ENCODE peak calls at places on chromosomes 11 and 22, in eight cellular contexts. One of them, this sample, is unnamed.

GRCh38 chr11:19352072-19352735 is 111.5 kb upstream of the E2F8 start:
- DNase-seq in tibial artery: no peak
- DNase-seq in GM23248: no peak
- DNase-seq in OCI-LY7: no peak
- DNase-seq in body of pancreas: no peak
- DNase-seq in thoracic aorta: no peak
- DNase-seq in cardiac muscle cell: no peak
- DNase-seq in heart left ventricle: no peak
- DNase-seq in this sample: no peak

GRCh38 chr11:128294685-128295079 is 292.7 kb downstream of the ETS1 start:
- DNase-seq in heart left ventricle: no peak
- DNase-seq in OCI-LY7: no peak
- DNase-seq in thoracic aorta: no peak
- DNase-seq in cardiac muscle cell: no peak
- DNase-seq in body of pancreas: no peak
- DNase-seq in tibial artery: no peak
- DNase-seq in GM23248: peak; percentile 44
- DNase-seq in this sample: no peak

GRCh38 chr11:78351979-78352731 is 65.5 kb downstream of the GAB2 start:
- DNase-seq in GM23248: no peak
- DNase-seq in heart left ventricle: no peak
- DNase-seq in body of pancreas: no peak
- DNase-seq in cardiac muscle cell: peak; percentile 34
- DNase-seq in OCI-LY7: no peak
- DNase-seq in tibial artery: no peak
- DNase-seq in thoracic aorta: no peak
- DNase-seq in this sample: no peak

GRCh38 chr11:12088047-12088481 is 22.3 kb upstream of the MICAL2 start:
- DNase-seq in heart left ventricle: peak; percentile 77
- DNase-seq in body of pancreas: peak; percentile 23
- DNase-seq in tibial artery: peak; percentile 89
- DNase-seq in thoracic aorta: peak; percentile 31
- DNase-seq in cardiac muscle cell: peak; percentile 68
- DNase-seq in GM23248: peak; percentile 90
- DNase-seq in OCI-LY7: no peak
- DNase-seq in this sample: no peak

GRCh38 chr11:2531277-2531986 is 86.6 kb downstream of the KCNQ1 start:
- DNase-seq in GM23248: peak; percentile 64
- DNase-seq in heart left ventricle: peak; percentile 89
- DNase-seq in OCI-LY7: peak; percentile 55
- DNase-seq in tibial artery: peak; percentile 82
- DNase-seq in cardiac muscle cell: peak; percentile 67
- DNase-seq in thoracic aorta: no peak
- DNase-seq in body of pancreas: peak; percentile 83
- DNase-seq in this sample: peak; percentile 66

GRCh38 chr11:72726266-72727220 is 25.7 kb downstream of the ARAP1 start:
- DNase-seq in cardiac muscle cell: no peak
- DNase-seq in body of pancreas: no peak
- DNase-seq in tibial artery: no peak
- DNase-seq in GM23248: no peak
- DNase-seq in thoracic aorta: no peak
- DNase-seq in OCI-LY7: no peak
- DNase-seq in heart left ventricle: peak; percentile 67
- DNase-seq in this sample: no peak

GRCh38 chr11:61913699-61914395 is 3.5 kb downstream of the RAB3IL1 start:
- DNase-seq in thoracic aorta: no peak
- DNase-seq in cardiac muscle cell: no peak
- DNase-seq in heart left ventricle: no peak
- DNase-seq in GM23248: no peak
- DNase-seq in tibial artery: no peak
- DNase-seq in OCI-LY7: no peak
- DNase-seq in body of pancreas: no peak
- DNase-seq in this sample: no peak

GRCh38 chr11:114040706-114041211 is 18.8 kb upstream of the ZBTB16 start:
- DNase-seq in GM23248: peak; percentile 65
- DNase-seq in cardiac muscle cell: peak; percentile 71
- DNase-seq in thoracic aorta: no peak
- DNase-seq in tibial artery: no peak
- DNase-seq in heart left ventricle: no peak
- DNase-seq in OCI-LY7: no peak
- DNase-seq in body of pancreas: no peak
- DNase-seq in this sample: no peak

GRCh38 chr22:44260216-44261035 is 52.3 kb downstream of the SHISAL1 start:
- DNase-seq in GM23248: no peak
- DNase-seq in OCI-LY7: no peak
- DNase-seq in cardiac muscle cell: no peak
- DNase-seq in body of pancreas: peak; percentile 3
- DNase-seq in thoracic aorta: no peak
- DNase-seq in heart left ventricle: no peak
- DNase-seq in tibial artery: peak; percentile 41
- DNase-seq in this sample: no peak

GRCh38 chr11:14529933-14530332 is 9.7 kb upstream of the PSMA1 start:
- DNase-seq in cardiac muscle cell: no peak
- DNase-seq in thoracic aorta: no peak
- DNase-seq in body of pancreas: no peak
- DNase-seq in heart left ventricle: no peak
- DNase-seq in GM23248: no peak
- DNase-seq in OCI-LY7: no peak
- DNase-seq in tibial artery: no peak
- DNase-seq in this sample: no peak

GRCh38 chr11:63527667-63528066 is 8.9 kb upstream of the PLAAT4 start:
- DNase-seq in GM23248: no peak
- DNase-seq in heart left ventricle: no peak
- DNase-seq in thoracic aorta: no peak
- DNase-seq in OCI-LY7: no peak
- DNase-seq in tibial artery: no peak
- DNase-seq in cardiac muscle cell: no peak
- DNase-seq in body of pancreas: no peak
- DNase-seq in this sample: no peak

GRCh38 chr11:119536801-119537200 is 113.8 kb upstream of the THY1 start:
- DNase-seq in GM23248: no peak
- DNase-seq in heart left ventricle: no peak
- DNase-seq in tibial artery: peak; percentile 19
- DNase-seq in thoracic aorta: no peak
- DNase-seq in body of pancreas: no peak
- DNase-seq in OCI-LY7: no peak
- DNase-seq in cardiac muscle cell: no peak
- DNase-seq in this sample: no peak

GRCh38 chr11:72641900-72642814 is 32.1 kb downstream of the PDE2A start:
- DNase-seq in GM23248: peak; percentile 56
- DNase-seq in body of pancreas: peak; percentile 31
- DNase-seq in tibial artery: peak; percentile 73
- DNase-seq in heart left ventricle: peak; percentile 74
- DNase-seq in thoracic aorta: no peak
- DNase-seq in cardiac muscle cell: peak; percentile 19
- DNase-seq in OCI-LY7: no peak
- DNase-seq in this sample: no peak

GRCh38 chr11:121499405-121499804 is 46.6 kb upstream of the SORL1-AS1 start:
- DNase-seq in body of pancreas: no peak
- DNase-seq in cardiac muscle cell: peak; percentile 9
- DNase-seq in heart left ventricle: no peak
- DNase-seq in OCI-LY7: no peak
- DNase-seq in thoracic aorta: no peak
- DNase-seq in tibial artery: no peak
- DNase-seq in GM23248: no peak
- DNase-seq in this sample: no peak

GRCh38 chr22:17013396-17014100 is 5.5 kb upstream of the GAB4 start:
- DNase-seq in thoracic aorta: no peak
- DNase-seq in GM23248: no peak
- DNase-seq in body of pancreas: no peak
- DNase-seq in tibial artery: no peak
- DNase-seq in OCI-LY7: no peak
- DNase-seq in cardiac muscle cell: no peak
- DNase-seq in heart left ventricle: no peak
- DNase-seq in this sample: no peak

GRCh38 chr22:43304831-43305230 is 38.3 kb downstream of the SCUBE1 start:
- DNase-seq in body of pancreas: no peak
- DNase-seq in tibial artery: no peak
- DNase-seq in heart left ventricle: no peak
- DNase-seq in thoracic aorta: no peak
- DNase-seq in GM23248: no peak
- DNase-seq in cardiac muscle cell: no peak
- DNase-seq in OCI-LY7: no peak
- DNase-seq in this sample: no peak

GRCh38 chr11:68545796-68546195 is 85.2 kb downstream of the PPP6R3 start:
- DNase-seq in OCI-LY7: no peak
- DNase-seq in GM23248: no peak
- DNase-seq in thoracic aorta: no peak
- DNase-seq in cardiac muscle cell: no peak
- DNase-seq in tibial artery: no peak
- DNase-seq in body of pancreas: peak; percentile 34
- DNase-seq in heart left ventricle: no peak
- DNase-seq in this sample: no peak

DNA sequence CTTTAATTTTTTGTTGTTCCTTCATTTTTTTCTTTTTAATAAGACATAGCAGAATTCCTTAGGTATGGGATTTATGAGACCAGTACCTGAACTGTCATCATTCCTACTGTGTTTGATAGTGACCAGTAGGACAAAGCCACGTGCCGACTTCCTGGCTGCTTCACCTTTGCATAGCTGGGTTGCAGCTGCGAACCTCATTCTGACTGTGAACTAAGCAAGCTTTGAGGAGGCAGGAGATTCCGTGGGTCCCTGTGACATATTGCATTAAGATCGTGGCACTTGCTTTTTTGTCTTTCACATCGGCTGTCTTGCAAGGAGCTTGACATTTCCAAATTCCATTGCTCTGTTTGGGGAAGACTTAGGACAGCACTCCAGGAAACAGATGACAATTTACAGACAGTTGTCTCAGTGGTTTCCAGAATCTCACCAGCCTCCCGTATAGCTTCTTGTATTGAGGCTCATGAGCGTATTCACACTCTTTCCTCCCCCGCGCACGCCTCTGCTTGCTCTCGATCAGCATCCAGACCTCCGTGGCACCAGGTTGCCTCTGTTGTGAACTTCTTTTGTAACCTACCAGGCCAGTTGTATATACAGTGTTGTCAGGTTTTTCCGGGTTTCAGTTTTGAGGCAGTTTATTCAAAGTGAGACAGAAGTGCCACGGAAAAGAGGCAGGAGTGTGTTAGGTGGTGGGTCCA is 101.7 kb downstream of the CWC15 start:
- DNase-seq in cardiac muscle cell: no peak
- DNase-seq in body of pancreas: no peak
- DNase-seq in GM23248: no peak
- DNase-seq in tibial artery: no peak
- DNase-seq in OCI-LY7: no peak
- DNase-seq in heart left ventricle: no peak
- DNase-seq in thoracic aorta: no peak
- DNase-seq in this sample: no peak
- H3K36me3 ChIP-seq in cardiac muscle cell: no peaks in the 10 kb centered on the region
- H3K36me3 ChIP-seq in body of pancreas: peaks cover 27% of the 10 kb centered on the region
- H3K36me3 ChIP-seq in GM23248: peaks cover 38% of the 10 kb centered on the region
- H3K36me3 ChIP-seq in tibial artery: peaks cover 65% of the 10 kb centered on the region
- H3K36me3 ChIP-seq in OCI-LY7: no peaks in the 10 kb centered on the region
- H3K36me3 ChIP-seq in heart left ventricle: peaks cover 68% of the 10 kb centered on the region
- H3K36me3 ChIP-seq in thoracic aorta: peaks cover 30% of the 10 kb centered on the region
- H3K36me3 ChIP-seq in this sample: peaks cover 5% of the 10 kb centered on the region

GRCh38 chr22:28402539-28402938 is 277.1 kb downstream of the TTC28 start:
- DNase-seq in cardiac muscle cell: no peak
- DNase-seq in GM23248: no peak
- DNase-seq in body of pancreas: no peak
- DNase-seq in tibial artery: no peak
- DNase-seq in heart left ventricle: no peak
- DNase-seq in OCI-LY7: no peak
- DNase-seq in thoracic aorta: no peak
- DNase-seq in this sample: no peak
- H3K27ac ChIP-seq in cardiac muscle cell: no peak overlapping the region
- H3K27ac ChIP-seq in GM23248: no peak overlapping the region
- H3K27ac ChIP-seq in body of pancreas: no peak overlapping the region
- H3K27ac ChIP-seq in tibial artery: no peak overlapping the region
- H3K27ac ChIP-seq in heart left ventricle: no peak overlapping the region
- H3K27ac ChIP-seq in OCI-LY7: no peak overlapping the region
- H3K27ac ChIP-seq in thoracic aorta: no peak overlapping the region
- H3K27ac ChIP-seq in this sample: no peak overlapping the region

DNA sequence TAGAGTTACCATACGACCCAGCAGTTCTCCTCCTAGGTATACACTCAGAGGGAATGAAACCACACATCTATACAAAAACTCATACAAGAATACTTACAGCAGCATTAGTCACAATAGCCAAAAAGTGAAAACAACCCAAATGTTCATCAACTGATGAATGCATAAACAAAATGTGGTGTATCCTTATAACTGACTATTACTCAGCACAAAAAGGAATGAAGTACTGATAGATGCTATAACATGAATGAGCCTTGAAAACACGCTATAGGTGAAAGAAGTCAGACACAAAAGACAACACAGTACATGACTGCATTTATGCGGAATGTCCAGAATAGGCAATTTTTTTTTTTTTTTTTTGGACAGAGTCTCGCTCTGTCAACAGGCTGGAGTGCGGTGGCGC is 23.1 kb downstream of the NCAPD3 start:
- DNase-seq in body of pancreas: no peak
- DNase-seq in heart left ventricle: no peak
- DNase-seq in thoracic aorta: no peak
- DNase-seq in OCI-LY7: no peak
- DNase-seq in GM23248: no peak
- DNase-seq in tibial artery: no peak
- DNase-seq in cardiac muscle cell: no peak
- DNase-seq in this sample: no peak
- H3K36me3 ChIP-seq in body of pancreas: peaks cover 6% of the 10 kb centered on the region
- H3K36me3 ChIP-seq in heart left ventricle: peaks cover 84% of the 10 kb centered on the region
- H3K36me3 ChIP-seq in thoracic aorta: peaks cover 10% of the 10 kb centered on the region
- H3K36me3 ChIP-seq in OCI-LY7: peaks cover 97% of the 10 kb centered on the region
- H3K36me3 ChIP-seq in GM23248: peaks cover 23% of the 10 kb centered on the region
- H3K36me3 ChIP-seq in tibial artery: peaks cover 50% of the 10 kb centered on the region
- H3K36me3 ChIP-seq in cardiac muscle cell: peaks cover 39% of the 10 kb centered on the region
- H3K36me3 ChIP-seq in this sample: peaks cover 9% of the 10 kb centered on the region

GRCh38 chr11:76802151-76802550 is 19.0 kb downstream of the TSKU start:
- DNase-seq in cardiac muscle cell: no peak
- DNase-seq in thoracic aorta: no peak
- DNase-seq in GM23248: no peak
- DNase-seq in tibial artery: no peak
- DNase-seq in body of pancreas: peak; percentile 5
- DNase-seq in heart left ventricle: no peak
- DNase-seq in OCI-LY7: no peak
- DNase-seq in this sample: peak; percentile 4
- H3K27ac ChIP-seq in cardiac muscle cell: no peak overlapping the region
- H3K27ac ChIP-seq in thoracic aorta: peak overlapping the region; percentile 26
- H3K27ac ChIP-seq in GM23248: no peak overlapping the region
- H3K27ac ChIP-seq in tibial artery: peak overlapping the region; percentile 66
- H3K27ac ChIP-seq in body of pancreas: peak overlapping the region; percentile 62
- H3K27ac ChIP-seq in heart left ventricle: no peak overlapping the region
- H3K27ac ChIP-seq in OCI-LY7: no peak overlapping the region
- H3K27ac ChIP-seq in this sample: no peak overlapping the region